ENCODE peak calls at places on chromosomes 2 and 18, in five cellular contexts. B is A549, Z is endothelial cell of umbilical vein, I is body of pancreas, L is tibial nerve. E is an unnamed sample.

GRCh38 chr2:108988076-108988795 is 784 bp downstream of the EDAR start:
- DNase-seq in B (no peak), Z (no peak), I (no peak), L (no peak), E (no peak)

GRCh38 chr2:74522516-74522915 is 3.5 kb downstream of the DQX1 start:
- DNase-seq in B (no peak), Z (no peak), I (no peak), L (no peak), E (no peak)

GRCh38 chr2:65367517-65367916 is 64.9 kb downstream of the SPRED2 start:
- DNase-seq in B (peak; percentile 88), Z (peak; percentile 43), I (no peak), L (no peak), E (no peak)

GRCh38 chr2:105746177-105747080 is 1.7 kb downstream of the NCK2 start:
- DNase-seq in B (no peak), Z (no peak), I (peak; percentile 91), L (peak; percentile 38), E (no peak)

GRCh38 chr2:222942556-222942955 is 81.7 kb downstream of the ACSL3 start:
- DNase-seq in B (no peak), Z (no peak), I (no peak), L (no peak), E (no peak)

GRCh38 chr2:144446136-144446535 is 73.8 kb downstream of the ZEB2 start:
- DNase-seq in B (no peak), Z (no peak), I (no peak), L (no peak), E (no peak)

GRCh38 chr2:67216103-67216502 is 181.0 kb upstream of the ETAA1 start:
- DNase-seq in B (no peak), Z (no peak), I (no peak), L (no peak), E (no peak)

GRCh38 chr2:30708491-30709290 is 98.6 kb downstream of the CAPN13 start:
- DNase-seq in B (peak; percentile 31), Z (no peak), I (no peak), L (no peak), E (peak; percentile 13)

GRCh38 chr2:167787021-167787420 is 460.4 kb downstream of the STK39 start:
- DNase-seq in B (no peak), Z (no peak), I (no peak), L (no peak), E (no peak)

GRCh38 chr2:9552491-9553178 is 3.0 kb downstream of the ADAM17 start:
- DNase-seq in B (peak; percentile 78), Z (peak; percentile 78), I (no peak), L (no peak), E (peak; percentile 74)

GRCh38 chr2:238956676-238957075 is 108.8 kb downstream of the TWIST2 start:
- DNase-seq in B (no peak), Z (peak; percentile 87), I (no peak), L (no peak), E (no peak)

GRCh38 chr18:76847926-76848325 is 25.6 kb downstream of the ZNF236 start:
- DNase-seq in B (peak; percentile 35), Z (peak; percentile 17), I (no peak), L (no peak), E (no peak)

GRCh38 chr2:232320038-232320790 is 58.3 kb upstream of the ALPP start:
- DNase-seq in B (no peak), Z (peak; percentile 67), I (no peak), L (no peak), E (peak; percentile 39)

GRCh38 chr18:55579888-55580287 is 8.1 kb downstream of the TCF4 start:
- DNase-seq in B (no peak), Z (no peak), I (no peak), L (no peak), E (peak; percentile 12)

GRCh38 chr2:47675196-47675825 is 107.6 kb upstream of the MSH6 start:
- DNase-seq in B (no peak), Z (no peak), I (no peak), L (no peak), E (no peak)

GRCh38 chr2:86223098-86223681 is 23.9 kb downstream of the MRPL35 start:
- DNase-seq in B (no peak), Z (no peak), I (peak; percentile 50), L (no peak), E (no peak)

GRCh38 chr18:24270358-24270936 is 127.2 kb downstream of the OSBPL1A start:
- DNase-seq in B (no peak), Z (no peak), I (no peak), L (no peak), E (no peak)

GRCh38 chr2:223601932-223602676 is at the start of gene SCG2:
- DNase-seq in B (peak; percentile 77), Z (peak; percentile 76), I (peak; percentile 75), L (peak; percentile 28), E (peak; percentile 16)

GRCh38 chr18:79511271-79511670 is 115.5 kb downstream of the NFATC1 start:
- DNase-seq in B (no peak), Z (no peak), I (peak; percentile 4), L (peak; percentile 9), E (no peak)

GRCh38 chr2:172234716-172235661 is 132.3 kb upstream of the DLX2 start:
- DNase-seq in B (no peak), Z (peak; percentile 45), I (peak; percentile 48), L (no peak), E (peak; percentile 17)

GRCh38 chr18:50879302-50880107 is 587 bp downstream of the ME2 start:
- DNase-seq in B (peak; percentile 38), Z (peak; percentile 64), I (no peak), L (no peak), E (peak; percentile 79)

GRCh38 chr2:24315669-24316068 is 44.7 kb downstream of the ITSN2 start:
- DNase-seq in B (no peak), Z (no peak), I (no peak), L (no peak), E (no peak)

GRCh38 chr18:74255022-74255658 is 36.6 kb downstream of the CYB5A start:
- DNase-seq in B (no peak), Z (peak; percentile 67), I (peak; percentile 60), L (no peak), E (no peak)

GRCh38 chr2:235030126-235030525 is 78.3 kb downstream of the SH3BP4 start:
- DNase-seq in B (no peak), Z (no peak), I (no peak), L (no peak), E (no peak)

GRCh38 chr2:99340669-99341236 is 3.6 kb downstream of the EIF5B start:
- DNase-seq in B (peak; percentile 17), Z (no peak), I (no peak), L (no peak), E (peak; percentile 30)

GRCh38 chr2:99337931-99338580 is 867 bp downstream of the EIF5B start:
- DNase-seq in B (peak; percentile 10), Z (peak; percentile 47), I (no peak), L (no peak), E (peak; percentile 71)

GRCh38 chr2:99336780-99337163 is 417 bp upstream of the EIF5B start:
- DNase-seq in B (no peak), Z (no peak), I (no peak), L (no peak), E (no peak)

GRCh38 chr2:99335911-99336779 is at the start of gene TXNDC9:
- DNase-seq in B (peak; percentile 100), Z (peak; percentile 100), I (peak; percentile 99), L (peak; percentile 94), E (peak; percentile 100)

DNA sequence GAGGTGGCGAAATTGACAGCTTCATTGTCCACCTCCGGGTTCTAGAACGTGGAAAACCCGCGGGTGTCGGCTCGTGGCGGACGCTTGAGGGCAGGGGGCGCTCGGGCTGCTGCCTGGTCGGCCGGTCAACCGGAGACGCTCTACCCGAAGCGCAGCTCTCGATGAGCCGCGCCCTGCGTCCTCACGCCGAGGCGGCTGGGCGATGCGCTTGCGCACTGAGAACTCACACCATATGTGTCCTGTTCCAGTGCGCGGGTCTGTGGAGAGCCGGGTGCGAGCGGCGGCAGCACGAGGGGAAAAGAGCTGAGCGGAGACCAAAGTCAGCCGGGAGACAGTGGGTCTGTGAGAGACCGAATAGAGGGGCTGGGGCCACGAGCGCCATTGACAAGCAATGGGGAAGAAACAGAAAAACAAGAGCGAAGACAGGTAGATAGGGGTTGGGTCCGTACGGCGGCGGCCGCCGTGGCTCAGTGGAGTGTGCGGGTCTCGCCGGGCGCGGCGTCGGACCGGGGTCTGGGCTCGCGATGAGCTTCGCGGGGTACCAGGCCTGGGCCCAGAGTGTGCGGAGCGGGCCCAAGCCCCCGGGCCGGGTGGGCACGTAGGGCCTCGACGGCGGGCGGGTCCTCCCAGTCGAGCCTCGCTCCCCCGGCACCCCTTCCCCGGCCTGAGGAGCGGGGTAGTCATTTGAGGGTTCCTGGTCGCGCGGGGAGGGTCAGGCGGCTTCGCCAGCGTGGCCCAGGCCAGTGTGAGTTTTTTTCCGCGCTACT is at the start of gene EIF5B:
- DNase-seq in B (peak; percentile 97), Z (peak; percentile 98), I (peak; percentile 97), L (peak; percentile 87), E (peak; percentile 97)
- TF ChIP-seq POLR2A in B (peak; percentile 88), Z (peak; percentile 89), I (peak; percentile 81), L (peak; percentile 32), E (peak; percentile 75)

DNA sequence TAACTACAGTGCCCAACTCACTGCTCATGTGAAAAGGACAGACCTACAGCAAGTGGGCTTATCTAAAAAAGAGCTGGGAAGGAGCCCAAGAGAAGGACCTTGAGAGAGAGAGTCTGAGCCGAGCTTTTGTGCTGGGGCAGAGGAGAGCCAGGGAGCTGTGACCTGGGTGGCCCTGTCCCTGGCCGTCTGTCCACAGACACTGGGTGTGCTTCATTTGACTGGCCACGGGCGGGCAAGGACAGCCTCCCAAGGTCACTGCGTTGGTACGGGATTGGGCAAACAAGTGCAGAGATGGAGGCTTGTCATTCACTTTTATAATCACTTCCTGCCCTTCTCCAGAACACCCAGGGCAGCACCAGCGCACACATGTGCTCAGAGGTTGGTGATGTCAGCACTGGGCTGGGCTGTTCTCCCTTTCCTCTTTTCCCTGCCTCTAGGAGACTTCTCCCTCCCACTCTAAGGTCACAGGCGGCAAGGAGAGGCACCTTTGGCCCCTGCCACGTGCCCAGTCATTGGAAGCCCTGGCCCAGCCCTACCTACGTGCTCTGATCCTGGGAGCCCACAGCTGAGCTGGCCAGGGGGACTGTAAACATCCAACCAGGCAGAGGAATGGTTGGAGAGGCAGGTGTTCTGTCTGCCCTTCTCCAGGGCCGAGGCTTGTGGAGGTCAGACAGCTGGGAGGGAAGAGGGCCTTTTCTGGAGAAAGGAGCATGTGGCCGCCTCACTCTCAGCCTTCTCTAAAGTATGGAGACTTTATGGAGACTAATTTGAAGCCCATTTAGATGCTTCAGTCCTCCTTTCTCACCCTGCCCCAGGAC is 6.4 kb upstream of the PSD4 start:
- DNase-seq in B (no peak), Z (no peak), I (peak; percentile 89), L (no peak), E (no peak)
- TF ChIP-seq POLR2A in B (no peak), Z (no peak), I (peak; percentile 46), L (no peak), E (no peak)

GRCh38 chr2:219160186-219161017 is at the start of gene NHEJ1:
- DNase-seq in B (peak; percentile 95), Z (peak; percentile 96), I (peak; percentile 99), L (peak; percentile 99), E (peak; percentile 96)
- TF ChIP-seq POLR2A in B (peak; percentile 80), Z (peak; percentile 76), I (peak; percentile 71), L (peak; percentile 78), E (peak; percentile 70)

GRCh38 chr2:218400930-218401833 is 1.5 kb downstream of the CTDSP1 start:
- DNase-seq in B (no peak), Z (no peak), I (peak; percentile 49), L (no peak), E (peak; percentile 57)

GRCh38 chr2:218397502-218398436 is 1.9 kb upstream of the CTDSP1 start:
- DNase-seq in B (peak; percentile 87), Z (peak; percentile 57), I (peak; percentile 85), L (peak; percentile 56), E (peak; percentile 87)

GRCh38 chr2:218400167-218400929 is 680 bp downstream of the CTDSP1 start:
- DNase-seq in B (no peak), Z (peak; percentile 48), I (peak; percentile 50), L (no peak), E (peak; percentile 74)

GRCh38 chr2:218398437-218399390 is 954 bp upstream of the CTDSP1 start:
- DNase-seq in B (peak; percentile 73), Z (peak; percentile 54), I (peak; percentile 80), L (peak; percentile 79), E (peak; percentile 88)

GRCh38 chr2:218399391-218400166 is at the start of gene CTDSP1:
- DNase-seq in B (peak; percentile 96), Z (peak; percentile 97), I (peak; percentile 99), L (peak; percentile 93), E (peak; percentile 95)
- TF ChIP-seq POLR2A in B (peak; percentile 54), Z (peak; percentile 58), I (peak; percentile 58), L (peak; percentile 72), E (peak; percentile 71)

E was measured in erythroblast.